ENCODE peak calls at places on chromosomes 2 and 18, in five cellular contexts. I is AG09309, Y is fibroblast of pulmonary artery, N is tibial artery, L is uterus. C is an unnamed sample.

GRCh38 chr2:19361325-19361990 is 3.0 kb upstream of the OSR1 start:
- DNase-seq in Y (no peak), N (peak; percentile 37), L (no peak), I (no peak), C (no peak)

GRCh38 chr18:14122099-14122498 is 10.1 kb downstream of the ZNF519 start:
- DNase-seq in I (no peak), L (no peak), N (no peak), Y (no peak), C (no peak)

GRCh38 chr2:130870161-130870485 is 33.4 kb downstream of the ARHGEF4 start:
- DNase-seq in N (no peak), Y (no peak), L (no peak), I (no peak), C (no peak)

GRCh38 chr2:9336534-9337354 is 86.6 kb downstream of the ITGB1BP1 start:
- DNase-seq in Y (peak; percentile 96), I (peak; percentile 40), L (peak; percentile 61), N (no peak), C (peak; percentile 51)

GRCh38 chr2:230711224-230711623 is 1.4 kb upstream of the CAB39 start:
- DNase-seq in I (no peak), N (no peak), Y (no peak), L (no peak), C (no peak)

GRCh38 chr2:85089464-85090072 is 43.6 kb upstream of the TCF7L1 start:
- DNase-seq in L (no peak), I (no peak), Y (no peak), N (no peak), C (no peak)

GRCh38 chr2:6957910-6958615 is 40.9 kb downstream of the RNF144A start:
- DNase-seq in N (no peak), L (peak; percentile 51), I (no peak), Y (no peak), C (no peak)

GRCh38 chr18:12309683-12310198 is 1.7 kb downstream of the TUBB6 start:
- DNase-seq in L (no peak), I (no peak), N (no peak), Y (peak; percentile 50), C (no peak)

GRCh38 chr2:217953531-217953932 is 49.3 kb downstream of the TNS1 start:
- DNase-seq in I (no peak), Y (no peak), N (peak; percentile 52), L (no peak), C (no peak)

GRCh38 chr2:226730487-226730886 is 69.1 kb downstream of the IRS1 start:
- DNase-seq in L (no peak), I (no peak), Y (peak; percentile 28), N (no peak), C (no peak)
- TF ChIP-seq CTCF in L (no peak), I (no peak), Y (peak; percentile 12), N (no peak), C (peak; percentile 14)

DNA sequence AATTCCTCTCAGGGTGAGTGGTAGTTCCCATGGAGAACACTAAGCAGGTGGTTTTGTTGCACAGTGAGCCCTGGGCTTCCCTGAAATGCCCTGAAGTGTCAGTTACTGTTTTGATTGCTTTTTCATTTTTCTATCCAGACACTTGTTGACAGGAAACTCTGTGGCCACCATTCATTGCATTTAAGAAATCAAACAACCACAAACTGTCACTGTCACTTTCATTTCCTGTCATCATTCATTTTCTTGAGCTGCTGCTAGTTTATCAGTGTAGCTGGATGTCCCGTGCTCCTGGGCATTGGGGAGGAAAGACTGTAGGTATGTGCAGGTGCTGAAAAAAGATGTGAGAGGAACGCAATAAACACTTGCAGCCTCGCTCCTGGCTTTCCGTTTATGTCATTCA is 891.6 kb upstream of the ZEB2 start:
- DNase-seq in N (no peak), Y (no peak), L (no peak), I (no peak), C (no peak)
- H3K4me3 ChIP-seq in N (no peak overlapping the region), Y (no peak overlapping the region), L (no peak overlapping the region), I (no peak overlapping the region), C (no peak overlapping the region)

GRCh38 chr2:64749446-64749845 is 95.7 kb upstream of the SERTAD2 start:
- DNase-seq in Y (no peak), L (no peak), N (no peak), I (no peak), C (no peak)

GRCh38 chr2:64751286-64752260 is 97.9 kb upstream of the SERTAD2 start:
- DNase-seq in Y (peak; percentile 74), N (no peak), I (no peak), L (peak; percentile 99), C (no peak)

GRCh38 chr2:64748561-64748960 is 94.8 kb upstream of the SERTAD2 start:
- DNase-seq in Y (no peak), N (no peak), L (no peak), I (no peak), C (no peak)

GRCh38 chr2:64750001-64750816 is 96.5 kb upstream of the SERTAD2 start:
- DNase-seq in L (peak; percentile 55), Y (peak; percentile 50), N (peak; percentile 69), I (no peak), C (no peak)

DNA sequence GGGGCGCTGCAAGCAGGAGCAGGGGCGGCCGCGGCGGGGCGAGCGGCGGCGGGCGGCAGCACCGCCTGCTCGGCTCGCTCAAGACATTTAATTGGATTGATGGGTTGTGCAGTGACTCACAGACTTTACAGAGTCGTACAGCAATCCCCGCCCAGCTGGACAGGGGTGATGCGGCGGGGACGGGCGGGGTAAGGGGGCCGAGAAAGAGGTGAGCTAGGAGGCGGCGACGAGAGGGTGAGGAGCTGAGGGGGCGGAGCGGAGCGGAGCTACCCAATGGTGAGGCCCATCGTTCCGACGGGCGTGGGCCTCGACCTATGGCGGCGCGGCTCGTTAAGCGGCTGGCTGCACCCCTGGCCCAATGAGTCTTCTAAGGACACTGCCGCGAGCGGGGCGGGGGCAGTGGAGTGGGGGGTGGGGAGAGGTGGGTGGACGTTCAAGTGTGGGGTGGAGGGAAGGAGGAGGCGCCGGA is 97.1 kb upstream of the SERTAD2 start:
- DNase-seq in I (peak; percentile 99), L (peak; percentile 99), N (peak; percentile 99), Y (peak; percentile 100), C (peak; percentile 89)
- TF ChIP-seq CTCF in I (no peak), L (no peak), N (no peak), Y (no peak), C (no peak)

GRCh38 chr18:77119851-77120491 is 12.6 kb downstream of the MBP start:
- DNase-seq in L (no peak), I (no peak), Y (no peak), N (no peak), C (no peak)

GRCh38 chr18:77127769-77128671 is 4.6 kb downstream of the MBP start:
- DNase-seq in N (peak; percentile 69), L (no peak), Y (peak; percentile 92), I (peak; percentile 84), C (peak; percentile 98)

GRCh38 chr18:77124452-77124922 is 8.1 kb downstream of the MBP start:
- DNase-seq in Y (no peak), I (no peak), L (no peak), N (no peak), C (no peak)

GRCh38 chr18:77119101-77119850 is 13.3 kb downstream of the MBP start:
- DNase-seq in N (no peak), L (no peak), Y (no peak), I (no peak), C (no peak)

GRCh38 chr18:77123313-77124231 is 9.0 kb downstream of the MBP start:
- DNase-seq in I (no peak), N (no peak), L (no peak), Y (no peak), C (no peak)
- H3K4me3 ChIP-seq in I (no peak overlapping the region), N (no peak overlapping the region), L (no peak overlapping the region), Y (no peak overlapping the region), C (no peak overlapping the region)

GRCh38 chr2:239744706-239745340 is 280.3 kb downstream of the NDUFA10 start:
- DNase-seq in I (no peak), N (no peak), L (no peak), Y (no peak), C (no peak)

GRCh38 chr2:239745386-239745785 is 279.8 kb downstream of the NDUFA10 start:
- DNase-seq in L (no peak), Y (no peak), I (no peak), N (no peak), C (no peak)

GRCh38 chr2:239739206-239739605 is 285.9 kb downstream of the NDUFA10 start:
- DNase-seq in Y (no peak), N (no peak), I (no peak), L (no peak), C (no peak)

GRCh38 chr2:239743206-239743605 is 281.9 kb downstream of the NDUFA10 start:
- DNase-seq in N (no peak), Y (no peak), I (no peak), L (no peak), C (no peak)

DNA sequence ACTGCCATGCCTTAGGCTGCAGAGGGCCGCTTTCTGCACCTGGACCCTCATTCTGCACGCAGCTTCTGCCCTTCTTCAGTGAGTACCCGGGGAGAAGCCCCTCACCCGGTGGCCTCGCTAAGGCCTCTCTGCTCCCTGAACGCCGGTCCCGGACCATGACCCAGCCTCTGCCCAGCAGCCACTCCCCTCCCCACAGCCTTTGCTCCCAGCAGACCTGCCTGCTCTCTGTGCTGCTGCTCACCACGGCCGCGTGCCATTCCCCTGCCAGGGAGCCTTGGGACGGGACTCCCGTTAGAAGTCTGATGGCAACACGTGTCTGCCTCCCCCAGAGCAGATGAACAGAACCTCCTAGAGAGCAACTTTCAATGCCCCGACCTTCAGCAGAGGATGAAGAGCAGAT is 282.8 kb downstream of the NDUFA10 start:
- DNase-seq in N (no peak), Y (no peak), L (no peak), I (no peak), C (no peak)
- TF ChIP-seq CTCF in N (no peak), Y (no peak), L (no peak), I (no peak), C (no peak)

GRCh38 chr2:169716229-169716886 is 17.3 kb upstream of the KLHL23 start:
- DNase-seq in Y (peak; percentile 41), N (no peak), L (peak; percentile 49), I (peak; percentile 23), C (no peak)
- H3K4me3 ChIP-seq in Y (no peak overlapping the region), N (no peak overlapping the region), L (no peak overlapping the region), I (no peak overlapping the region), C (no peak overlapping the region)

C was measured in epithelial cell of proximal tubule.